ENCODE peak calls at places on chromosomes 5 and 9, in six cellular contexts. A is LoVo; C is PC-9; R is kidney glomerular epithelial cell; J is PC-3; E is stimulated activated CD4-positive, alpha-beta T cell treated with anti-CD3 and anti-CD28 coated beads, TNF-alpha, amount 100 ng/mL, for 4 hours. S is an unnamed sample.

GRCh38 chr9:129473523-129474244 is 147.2 kb downstream of the C9orf50 start:
- DNase-seq in A (no peak), C (no peak), R (peak), J (no peak), E (no peak), S (no peak)

GRCh38 chr5:172984244-172984953 is 828 bp downstream of the ATP6V0E1 start:
- DNase-seq in A (peak), C (peak), R (peak), J (peak), E (peak), S (peak)

GRCh38 chr5:88827997-88828396 is 55.0 kb downstream of the MEF2C start:
- DNase-seq in A (no peak), C (no peak), R (no peak), J (peak), E (no peak), S (no peak)

GRCh38 chr9:136327313-136327971 is at the start of gene GPSM1:
- DNase-seq in A (no peak), C (peak), R (peak), J (peak), E (peak), S (no peak)

GRCh38 chr9:122258886-122259415 is 5.7 kb downstream of the RBM18 start:
- DNase-seq in A (no peak), C (no peak), R (no peak), J (no peak), E (no peak), S (no peak)

GRCh38 chr9:18480649-18481048 is 6.7 kb downstream of the ADAMTSL1 start:
- DNase-seq in A (no peak), C (no peak), R (no peak), J (peak), E (no peak), S (peak)

GRCh38 chr5:93601053-93601429 is 18.0 kb downstream of the NR2F1 start:
- DNase-seq in A (no peak), C (no peak), R (no peak), J (no peak), E (no peak), S (no peak)

GRCh38 chr5:115661156-115661555 is 35.3 kb upstream of the TMED7 start:
- DNase-seq in A (no peak), C (no peak), R (no peak), J (no peak), E (no peak), S (no peak)

GRCh38 chr5:1934801-1935429 is 52.2 kb upstream of the IRX4 start:
- DNase-seq in A (no peak), C (no peak), R (no peak), J (no peak), E (no peak), S (no peak)

GRCh38 chr9:73643379-73644013 is 491.8 kb downstream of the ANXA1 start:
- DNase-seq in A (no peak), C (no peak), R (no peak), J (peak), E (no peak), S (no peak)

GRCh38 chr5:7209583-7210139 is 186.3 kb upstream of the ADCY2 start:
- DNase-seq in A (no peak), C (no peak), R (no peak), J (no peak), E (no peak), S (no peak)

GRCh38 chr9:126527109-126527825 is 86.5 kb upstream of the LMX1B start:
- DNase-seq in A (no peak), C (no peak), R (no peak), J (no peak), E (no peak), S (no peak)

GRCh38 chr5:142065273-142065672 is 43.3 kb upstream of the NDFIP1 start:
- DNase-seq in A (no peak), C (no peak), R (no peak), J (no peak), E (no peak), S (no peak)

GRCh38 chr5:32249668-32250067 is 63.1 kb downstream of the MTMR12 start:
- DNase-seq in A (no peak), C (no peak), R (no peak), J (no peak), E (no peak), S (no peak)

S was measured in GM04503.